ENCODE peak calls at places on chromosomes 11 and 22, in four cellular contexts. C, T, B and D are unnamed samples.

GRCh38 chr11:117872962-117873827 is 3.3 kb downstream of the FXYD6 start:
- DNase-seq in C (no peak), T (no peak), B (no peak), D (no peak)

GRCh38 chr11:124753624-124754023 is 1.6 kb upstream of the VSIG2 start:
- DNase-seq in C (no peak), T (no peak), B (no peak), D (no peak)

GRCh38 chr11:8033312-8033715 is 46.2 kb downstream of the EIF3F start:
- DNase-seq in C (peak; percentile 67), T (peak; percentile 93), B (peak; percentile 89), D (peak; percentile 42)

GRCh38 chr22:44448271-44448780 is 49.7 kb downstream of the RTL6 start:
- DNase-seq in C (no peak), T (peak; percentile 81), B (peak; percentile 66), D (no peak)

GRCh38 chr11:43419460-43419859 is 60.7 kb downstream of the TTC17 start:
- DNase-seq in C (peak; percentile 66), T (no peak), B (no peak), D (peak; percentile 19)

GRCh38 chr22:33272180-33272579 is 214.0 kb upstream of the SYN3 start:
- DNase-seq in C (no peak), T (no peak), B (no peak), D (no peak)

GRCh38 chr11:78295991-78296930 is 107.5 kb downstream of the USP35 start:
- DNase-seq in C (no peak), T (no peak), B (no peak), D (no peak)

GRCh38 chr11:120863359-120863758 is 160.5 kb upstream of the TBCEL start:
- DNase-seq in C (no peak), T (no peak), B (no peak), D (no peak)

GRCh38 chr11:111372538-111372937 is 6.5 kb downstream of the POU2AF1 start:
- DNase-seq in C (no peak), T (no peak), B (no peak), D (no peak)

GRCh38 chr11:64071849-64072248 is 36.1 kb downstream of the FLRT1 start:
- DNase-seq in C (no peak), T (no peak), B (no peak), D (no peak)

GRCh38 chr11:111229604-111230003 is 15.9 kb upstream of the POU2AF2 start:
- DNase-seq in C (no peak), T (no peak), B (no peak), D (no peak)

GRCh38 chr11:96424693-96425092 is 34.9 kb downstream of the JRKL start:
- DNase-seq in C (no peak), T (no peak), B (no peak), D (no peak)

GRCh38 chr11:105609832-105610781 is at the start of gene GRIA4:
- DNase-seq in C (peak; percentile 11), T (peak; percentile 70), B (no peak), D (no peak)

GRCh38 chr11:46331653-46331984 is 15.6 kb upstream of the DGKZ start:
- DNase-seq in C (no peak), T (no peak), B (no peak), D (no peak)

GRCh38 chr11:66969584-66970205 is 5.4 kb upstream of the C11orf86 start:
- DNase-seq in C (no peak), T (no peak), B (no peak), D (no peak)

GRCh38 chr11:108788565-108789199 is 123.8 kb downstream of the DDX10 start:
- DNase-seq in C (no peak), T (no peak), B (no peak), D (no peak)

GRCh38 chr11:61439615-61440014 is 9.7 kb downstream of the SDHAF2 start:
- DNase-seq in C (no peak), T (no peak), B (no peak), D (no peak)

GRCh38 chr11:65551572-65552398 is 6.4 kb downstream of the LTBP3 start:
- DNase-seq in C (peak; percentile 92), T (peak; percentile 83), B (no peak), D (peak; percentile 61)

GRCh38 chr22:45577746-45578523 is 75.3 kb downstream of the FBLN1 start:
- DNase-seq in C (peak; percentile 77), T (peak; percentile 93), B (peak; percentile 74), D (peak; percentile 57)

GRCh38 chr11:125591659-125592304 is 870 bp upstream of the STT3A start:
- DNase-seq in C (peak; percentile 54), T (peak; percentile 78), B (peak; percentile 23), D (no peak)

GRCh38 chr22:17435375-17435774 is 66.1 kb downstream of the CECR2 start:
- DNase-seq in C (no peak), T (no peak), B (no peak), D (no peak)
- H3K27ac ChIP-seq in C (no peak overlapping the region), T (no peak overlapping the region), B (no peak overlapping the region), D (no peak overlapping the region)

DNA sequence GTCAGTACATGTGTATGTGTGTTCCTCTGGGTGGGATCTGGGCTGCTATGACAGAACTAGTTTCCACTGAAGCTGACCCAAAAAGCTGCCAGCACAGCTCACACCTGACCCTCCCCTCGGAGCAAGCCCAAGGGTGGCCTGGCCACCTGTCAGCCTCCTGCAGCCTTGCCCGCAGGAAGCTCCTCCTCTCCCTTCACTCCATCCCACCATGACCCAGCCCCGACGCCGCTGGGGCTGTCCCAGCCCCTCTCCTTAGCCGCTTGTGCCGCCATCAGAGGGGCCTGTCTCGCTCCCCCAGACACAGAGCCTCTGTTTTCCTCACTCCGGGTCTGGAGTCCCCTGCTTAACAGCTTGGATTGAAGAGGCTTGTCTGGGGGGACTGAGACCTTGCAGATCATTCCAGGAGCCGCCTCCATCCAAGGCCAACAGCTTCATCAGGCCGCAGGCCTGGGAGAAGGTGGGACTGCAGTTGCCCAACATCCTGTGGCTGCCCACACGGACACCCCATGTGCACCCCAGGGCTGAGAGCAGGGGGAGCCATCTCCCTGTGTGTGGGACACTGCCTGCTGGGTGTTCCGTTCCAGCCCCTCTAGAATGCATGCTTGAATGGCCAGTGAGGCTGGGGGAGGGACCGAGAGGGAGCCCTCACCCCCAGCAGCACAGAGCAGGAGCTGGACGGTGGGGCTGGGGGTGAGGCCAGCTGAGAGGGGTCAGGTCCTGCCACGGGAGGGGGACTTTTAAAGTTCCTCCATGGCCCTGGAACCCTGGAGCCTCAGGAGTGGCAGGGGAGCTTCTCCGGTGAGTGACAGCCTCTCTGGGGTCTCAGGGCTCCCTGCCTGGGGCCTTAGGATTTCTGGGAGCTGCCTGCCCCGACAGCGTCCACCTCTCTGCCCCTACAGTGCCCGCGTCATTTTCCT is 696 bp downstream of the MRGPRF start:
- DNase-seq in C (no peak), T (peak; percentile 74), B (peak; percentile 52), D (no peak)
- H3K4me1 ChIP-seq in C (no peaks in the 10 kb centered on the region), T (peaks cover 31% of the 10 kb centered on the region), B (peaks cover 7% of the 10 kb centered on the region), D (no peaks in the 10 kb centered on the region)

GRCh38 chr22:49879871-49880270 is 26.2 kb downstream of the ZBED4 start:
- DNase-seq in C (no peak), T (no peak), B (no peak), D (no peak)

GRCh38 chr22:49878206-49878605 is 24.6 kb downstream of the ZBED4 start:
- DNase-seq in C (no peak), T (no peak), B (no peak), D (no peak)

GRCh38 chr22:49882519-49883293 is 29.1 kb downstream of the ZBED4 start:
- DNase-seq in C (no peak), T (no peak), B (no peak), D (no peak)

GRCh38 chr22:49881856-49882255 is 28.2 kb downstream of the ZBED4 start:
- DNase-seq in C (no peak), T (no peak), B (no peak), D (no peak)

GRCh38 chr22:49880281-49880680 is 26.6 kb downstream of the ZBED4 start:
- DNase-seq in C (no peak), T (no peak), B (no peak), D (no peak)
- H3K4me3 ChIP-seq in C (no peak overlapping the region), T (no peak overlapping the region), B (no peak overlapping the region), D (no peak overlapping the region)

GRCh38 chr22:38314140-38314991 is 2.9 kb downstream of the CSNK1E start:
- DNase-seq in C (no peak), T (no peak), B (no peak), D (no peak)

GRCh38 chr22:38316340-38317236 is 645 bp downstream of the CSNK1E start:
- DNase-seq in C (peak; percentile 47), T (peak; percentile 90), B (peak; percentile 77), D (peak; percentile 69)

GRCh38 chr22:38314992-38315800 is 2.0 kb downstream of the CSNK1E start:
- DNase-seq in C (peak; percentile 31), T (no peak), B (no peak), D (peak; percentile 51)

GRCh38 chr22:38317237-38317994 is at the start of gene CSNK1E:
- DNase-seq in C (peak; percentile 68), T (peak; percentile 92), B (peak; percentile 83), D (peak; percentile 72)

DNA sequence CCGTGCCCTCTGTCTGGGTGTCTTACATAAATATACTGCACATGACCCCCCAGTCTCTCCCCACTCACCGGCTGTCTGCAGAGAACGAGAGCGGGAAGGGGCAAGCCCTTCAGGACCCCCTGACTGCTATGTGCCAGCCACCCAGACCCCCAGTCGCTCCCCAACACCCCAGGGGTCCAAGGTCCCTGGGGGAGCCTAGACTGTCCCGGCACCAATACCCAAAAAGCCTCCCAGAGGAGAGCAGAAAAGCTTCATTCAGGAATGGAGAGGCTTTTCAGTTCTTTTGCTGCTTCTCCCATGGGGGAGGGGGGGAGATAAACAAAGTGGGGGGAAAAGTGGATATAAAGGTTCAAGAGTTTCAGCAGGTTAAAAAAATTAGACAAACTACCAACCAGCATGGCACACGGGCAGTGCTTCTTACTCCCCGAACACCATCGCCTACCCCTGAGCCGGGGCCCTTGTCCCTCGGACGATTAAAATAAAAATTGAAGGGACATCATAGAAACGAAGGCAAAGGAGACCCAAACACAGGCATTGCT is 1.4 kb downstream of the CSNK1E start:
- DNase-seq in C (peak; percentile 23), T (no peak), B (no peak), D (peak; percentile 31)
- H3K27ac ChIP-seq in C (peak overlapping the region; percentile 92), T (peak overlapping the region; percentile 85), B (peak overlapping the region; percentile 99), D (peak overlapping the region; percentile 77)

GRCh38 chr11:32396991-32397390 is 38.3 kb downstream of the WT1 start:
- DNase-seq in C (no peak), T (no peak), B (no peak), D (no peak)

GRCh38 chr11:32402836-32403235 is 32.5 kb downstream of the WT1 start:
- DNase-seq in C (no peak), T (no peak), B (no peak), D (no peak)

GRCh38 chr11:32396331-32396730 is 39.0 kb downstream of the WT1 start:
- DNase-seq in C (no peak), T (no peak), B (no peak), D (no peak)

GRCh38 chr11:32400670-32401369 is 34.5 kb downstream of the WT1 start:
- DNase-seq in C (no peak), T (no peak), B (no peak), D (no peak)

DNA sequence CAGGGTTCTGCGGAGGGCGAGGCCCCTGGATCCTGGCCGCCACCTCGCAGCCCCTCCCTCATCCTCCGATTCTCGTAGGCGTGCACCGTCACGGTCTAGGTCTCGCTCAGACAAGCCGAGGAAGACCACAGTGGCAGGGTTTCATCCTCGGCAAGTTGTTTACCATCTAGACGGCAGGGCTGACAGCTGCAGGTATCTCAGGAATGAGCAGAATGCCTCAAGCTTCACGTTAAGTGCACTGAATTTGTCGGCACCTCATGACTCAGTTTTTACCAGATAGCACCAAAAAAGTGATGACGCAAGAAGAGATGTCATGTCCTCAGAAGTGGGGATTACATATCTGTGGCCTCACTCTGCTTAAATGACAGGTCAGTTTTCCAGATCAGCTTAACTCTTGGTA is 35.1 kb downstream of the WT1 start:
- DNase-seq in C (no peak), T (no peak), B (no peak), D (no peak)
- H3K4me1 ChIP-seq in C (no peaks in the 10 kb centered on the region), T (no peaks in the 10 kb centered on the region), B (no peaks in the 10 kb centered on the region), D (no peaks in the 10 kb centered on the region)